ENCODE peak calls at places on chromosomes 12 and 14, in five cellular contexts. Z is lower lobe of right lung, I is GM23338, Y is A549, X is mesendoderm. G is an unnamed sample.

GRCh38 chr12:31796270-31796951 is 67.6 kb upstream of the AMN1 start:
- DNase-seq in Z (no peak), I (peak), X (peak), Y (no peak), G (no peak)

GRCh38 chr12:127125607-127126259 is 1141.2 kb upstream of the TMEM132C start:
- DNase-seq in I (no peak), X (peak), Z (no peak), Y (peak), G (no peak)

GRCh38 chr14:94374749-94375148 is 13.7 kb downstream of the SERPINA1 start:
- DNase-seq in Z (no peak), X (no peak), I (no peak), Y (no peak), G (no peak)

GRCh38 chr12:113477171-113477841 is 5.6 kb upstream of the LHX5 start:
- DNase-seq in Z (no peak), X (no peak), Y (no peak), I (peak), G (no peak)

GRCh38 chr14:67285876-67286452 is 44.7 kb downstream of the PALS1 start:
- DNase-seq in I (peak), Y (peak), Z (no peak), X (peak), G (no peak)

GRCh38 chr14:80977103-80977728 is 21.8 kb downstream of the TSHR start:
- DNase-seq in I (peak), Z (no peak), X (peak), Y (no peak), G (no peak)

GRCh38 chr12:76037130-76038105 is 5.8 kb upstream of the PHLDA1 start:
- DNase-seq in Z (no peak), X (peak), I (peak), Y (peak), G (peak)

GRCh38 chr14:36773558-36773957 is 111.9 kb downstream of the PAX9 start:
- DNase-seq in Z (no peak), I (no peak), Y (no peak), X (peak), G (no peak)

GRCh38 chr12:79373896-79374499 is 316.8 kb downstream of the PAWR start:
- DNase-seq in X (peak), Z (no peak), Y (peak), I (peak), G (peak)

GRCh38 chr12:96263449-96263902 is 69.3 kb downstream of the ELK3 start:
- DNase-seq in Y (no peak), X (peak), Z (no peak), I (peak), G (no peak)

GRCh38 chr12:47237751-47238211 is 158.0 kb upstream of the AMIGO2 start:
- DNase-seq in Z (no peak), Y (no peak), X (no peak), I (no peak), G (no peak)

GRCh38 chr12:119222222-119222951 is 43.7 kb downstream of the HSPB8 start:
- DNase-seq in Z (no peak), X (no peak), I (no peak), Y (no peak), G (no peak)

GRCh38 chr12:2414810-2415567 is 362.2 kb downstream of the CACNA1C start:
- DNase-seq in Z (no peak), Y (no peak), I (peak), X (no peak), G (no peak)

GRCh38 chr12:12872934-12873275 is 18.5 kb upstream of the GPRC5A start:
- DNase-seq in Z (no peak), Y (no peak), I (no peak), X (no peak), G (no peak)

GRCh38 chr14:79186523-79186922 is 1016.4 kb downstream of the NRXN3 start:
- DNase-seq in Y (no peak), Z (no peak), I (no peak), X (peak), G (no peak)

GRCh38 chr12:81888341-81888740 is 129.2 kb upstream of the PPFIA2 start:
- DNase-seq in I (peak), X (peak), Y (no peak), Z (no peak), G (no peak)

GRCh38 chr14:105864116-105864515 is 337.7 kb downstream of the TMEM121 start:
- DNase-seq in Z (no peak), Y (no peak), I (no peak), X (no peak), G (no peak)

GRCh38 chr14:33792387-33793368 is 158.2 kb downstream of the EGLN3 start:
- DNase-seq in Y (peak), I (peak), X (peak), Z (peak), G (peak)

GRCh38 chr14:102732924-102733323 is 44.3 kb upstream of the TRAF3 start:
- DNase-seq in Y (no peak), X (no peak), Z (no peak), I (no peak), G (no peak)

GRCh38 chr14:83372271-83372670 is 1838.6 kb upstream of the SEL1L start:
- DNase-seq in I (no peak), Z (no peak), Y (no peak), X (no peak), G (no peak)

GRCh38 chr12:75725505-75726120 is 214.2 kb upstream of the KRR1 start:
- DNase-seq in Z (no peak), X (peak), Y (peak), I (no peak), G (no peak)

GRCh38 chr12:106096376-106096775 is 42.4 kb downstream of the NUAK1 start:
- DNase-seq in X (no peak), Y (no peak), I (no peak), Z (no peak), G (no peak)

GRCh38 chr14:75202671-75203070 is 26.3 kb upstream of the TMED10 start:
- DNase-seq in I (no peak), Y (no peak), Z (no peak), X (no peak), G (no peak)

GRCh38 chr12:52616680-52617402 is 1.5 kb downstream of the KRT73 start:
- DNase-seq in Z (no peak), I (no peak), Y (no peak), X (no peak), G (no peak)

GRCh38 chr12:3655331-3655900 is 97.5 kb downstream of the CRACR2A start:
- DNase-seq in I (peak), Z (no peak), Y (peak), X (peak), G (peak)

GRCh38 chr14:62819931-62820330 is 225.3 kb downstream of the KCNH5 start:
- DNase-seq in Z (no peak), Y (no peak), X (peak), I (no peak), G (no peak)

GRCh38 chr14:67665886-67666285 is 8.5 kb downstream of the VTI1B start:
- DNase-seq in I (no peak), X (no peak), Y (no peak), Z (no peak), G (no peak)

GRCh38 chr14:51626788-51627187 is 24.9 kb upstream of the FRMD6 start:
- DNase-seq in Y (no peak), I (no peak), Z (no peak), X (no peak), G (no peak)
- H3K27ac ChIP-seq in Y (no peak), I (no peak), Z (no peak), X (no peak), G (no peak)

GRCh38 chr12:94874086-94874985 is 129.2 kb downstream of the NDUFA12 start:
- DNase-seq in Y (no peak), X (no peak), Z (no peak), I (peak), G (no peak)
- H3K4me3 ChIP-seq in Y (peak), X (no peak), Z (peak), I (peak), G (peak)

GRCh38 chr12:101824831-101825230 is 5.9 kb downstream of the GNPTAB start:
- DNase-seq in I (peak), X (peak), Z (no peak), Y (no peak), G (no peak)
- H3K27ac ChIP-seq in I (peak), X (no peak), Z (no peak), Y (no peak), G (no peak)

GRCh38 chr12:8037947-8038346 is 5.4 kb downstream of the FOXJ2 start:
- DNase-seq in Y (no peak), I (peak), X (no peak), Z (no peak), G (no peak)

GRCh38 chr12:8034802-8035201 is 2.3 kb downstream of the FOXJ2 start:
- DNase-seq in Y (no peak), X (peak), I (no peak), Z (no peak), G (no peak)

GRCh38 chr12:8037046-8037663 is 4.6 kb downstream of the FOXJ2 start:
- DNase-seq in X (no peak), Z (no peak), Y (no peak), I (no peak), G (no peak)

GRCh38 chr12:8035440-8036010 is 3.0 kb downstream of the FOXJ2 start:
- DNase-seq in I (no peak), X (peak), Z (no peak), Y (no peak), G (no peak)

DNA sequence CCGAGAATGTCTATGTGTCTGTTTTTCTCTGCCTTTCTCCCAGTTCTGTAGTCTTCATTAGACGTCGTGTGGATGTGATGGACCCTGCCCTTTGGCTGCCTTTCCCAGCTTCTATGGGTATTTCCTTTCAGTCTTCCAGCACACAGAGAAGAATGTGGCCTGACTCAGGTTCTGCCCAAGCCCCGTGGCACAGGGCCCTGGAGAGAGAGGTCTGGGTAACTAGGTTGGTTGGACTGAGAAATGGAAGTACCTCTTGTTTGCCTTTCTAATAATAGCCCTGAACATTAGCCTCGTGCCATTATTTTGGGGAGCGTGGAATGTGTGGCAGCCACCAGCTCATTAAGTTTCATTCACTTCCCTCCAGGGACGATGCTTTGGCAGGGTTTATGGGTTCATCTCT is 3.9 kb downstream of the FOXJ2 start:
- DNase-seq in I (no peak), Y (no peak), Z (no peak), X (no peak), G (no peak)
- H3K4me3 ChIP-seq in I (no peak), Y (no peak), Z (no peak), X (no peak), G (no peak)

GRCh38 chr12:108043750-108044149 is 85.3 kb upstream of the WSCD2 start:
- DNase-seq in X (peak), Z (no peak), Y (no peak), I (peak), G (no peak)
- H3K27ac ChIP-seq in X (no peak), Z (no peak), Y (no peak), I (no peak), G (no peak)

GRCh38 chr12:110901401-110901800 is 19.0 kb downstream of the MYL2 start:
- DNase-seq in Y (no peak), Z (no peak), X (peak), I (no peak), G (no peak)

GRCh38 chr12:110906088-110906487 is 14.3 kb downstream of the MYL2 start:
- DNase-seq in X (no peak), Z (no peak), Y (no peak), I (no peak), G (no peak)

GRCh38 chr12:110906516-110906915 is 13.9 kb downstream of the MYL2 start:
- DNase-seq in Z (no peak), I (no peak), X (no peak), Y (no peak), G (no peak)

GRCh38 chr12:110906985-110907384 is 13.4 kb downstream of the MYL2 start:
- DNase-seq in X (no peak), Y (no peak), Z (no peak), I (no peak), G (no peak)

DNA sequence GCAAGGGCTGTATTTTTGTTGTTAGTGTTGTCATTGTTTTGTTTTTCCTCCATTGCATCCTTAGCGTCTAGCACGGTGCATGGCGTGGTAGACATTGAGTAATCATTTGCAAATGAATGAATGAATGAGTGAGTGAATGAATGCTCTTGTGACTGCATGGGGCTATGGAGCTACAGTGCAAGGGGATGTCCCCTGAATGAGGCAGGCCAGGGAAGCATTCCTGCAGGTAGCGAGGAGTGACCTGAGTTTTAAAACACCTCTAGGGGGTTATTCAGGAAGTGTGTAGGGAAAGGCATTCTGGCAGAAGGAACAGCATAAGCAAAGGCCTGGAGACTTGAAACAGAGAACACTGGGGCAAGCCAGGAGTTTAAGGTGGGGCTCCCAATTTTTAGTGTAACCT is 16.9 kb downstream of the MYL2 start:
- DNase-seq in Y (no peak), I (no peak), X (no peak), Z (no peak), G (no peak)
- H3K4me3 ChIP-seq in Y (no peak), I (no peak), X (no peak), Z (no peak), G (no peak)

DNA sequence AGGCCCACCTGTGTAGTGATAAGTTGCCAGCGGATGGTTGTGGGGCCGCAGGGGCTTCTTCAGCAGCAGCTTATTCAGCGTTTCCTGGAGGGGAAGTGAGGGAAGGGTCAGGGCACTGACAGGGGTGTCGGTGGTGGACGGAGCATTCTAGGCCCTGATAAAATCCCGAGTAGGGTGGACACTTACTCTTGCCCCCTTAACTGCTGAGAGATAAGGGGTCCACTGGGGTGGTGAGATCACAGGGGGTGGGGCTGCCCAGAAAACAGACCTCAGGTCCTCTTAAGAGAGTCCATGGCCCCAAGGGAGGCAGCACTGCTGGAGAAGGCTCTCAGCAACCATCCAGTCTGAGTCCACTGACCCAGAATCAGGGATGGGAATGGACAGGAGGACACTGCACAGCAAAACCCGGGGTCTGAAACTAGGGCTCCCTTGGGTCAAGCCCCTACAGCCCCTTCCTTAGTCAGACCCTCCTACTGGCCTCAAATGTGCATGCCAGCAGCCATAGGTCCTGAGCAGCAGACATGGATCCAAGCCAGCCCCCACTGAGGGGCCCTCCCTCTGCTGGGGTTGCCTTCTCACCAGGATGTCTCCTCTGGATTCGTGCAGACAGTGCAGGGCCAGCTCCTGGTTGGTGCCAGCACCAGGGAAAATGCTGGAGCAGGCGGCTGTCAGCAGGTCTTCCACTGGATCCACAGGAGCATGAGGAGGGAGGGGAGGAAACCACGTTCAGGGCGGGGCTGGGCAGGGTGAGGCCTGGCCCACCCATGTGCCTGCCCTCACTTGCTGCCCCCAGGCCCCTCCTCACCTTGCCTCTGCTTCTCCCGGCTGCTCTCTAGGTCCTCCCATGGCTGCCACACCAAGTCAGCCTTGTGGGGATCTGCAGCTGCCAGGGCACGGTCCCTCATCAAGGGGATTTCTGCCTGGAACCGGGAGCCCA is 12.1 kb upstream of the PNMA1 start:
- DNase-seq in X (no peak), Z (no peak), Y (no peak), I (no peak), G (no peak)
- H3K27ac ChIP-seq in X (no peak), Z (peak), Y (peak), I (no peak), G (no peak)

DNA sequence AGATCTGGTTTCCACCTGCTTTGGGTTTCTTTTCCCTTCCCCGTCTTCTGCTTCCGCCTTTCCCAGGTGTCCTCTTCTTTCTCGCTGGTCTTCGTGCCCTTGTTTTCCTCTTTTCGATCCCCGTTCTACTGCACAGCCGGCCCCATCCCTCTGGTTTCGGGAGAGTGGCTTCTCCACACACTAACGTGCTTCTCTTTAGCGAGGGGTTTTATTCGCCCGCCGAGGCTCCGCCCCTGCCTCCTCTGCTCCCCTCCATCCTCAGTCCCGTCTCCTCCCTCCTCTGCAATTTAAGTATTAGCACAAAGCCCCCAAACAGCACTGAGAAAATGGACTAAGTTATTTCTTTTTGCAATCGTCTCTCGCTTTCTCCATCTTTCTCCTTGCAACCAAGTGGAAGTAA is at the start of gene SLC7A8:
- DNase-seq in I (peak), X (peak), Z (peak), Y (no peak), G (peak)
- H3K4me3 ChIP-seq in I (peak), X (peak), Z (peak), Y (peak), G (peak)

GRCh38 chr14:23442721-23443356 is 7.4 kb upstream of the MYH7 start:
- DNase-seq in Z (no peak), I (peak), Y (no peak), X (no peak), G (no peak)
- H3K27ac ChIP-seq in Z (no peak), I (no peak), Y (no peak), X (no peak), G (peak)

DNA sequence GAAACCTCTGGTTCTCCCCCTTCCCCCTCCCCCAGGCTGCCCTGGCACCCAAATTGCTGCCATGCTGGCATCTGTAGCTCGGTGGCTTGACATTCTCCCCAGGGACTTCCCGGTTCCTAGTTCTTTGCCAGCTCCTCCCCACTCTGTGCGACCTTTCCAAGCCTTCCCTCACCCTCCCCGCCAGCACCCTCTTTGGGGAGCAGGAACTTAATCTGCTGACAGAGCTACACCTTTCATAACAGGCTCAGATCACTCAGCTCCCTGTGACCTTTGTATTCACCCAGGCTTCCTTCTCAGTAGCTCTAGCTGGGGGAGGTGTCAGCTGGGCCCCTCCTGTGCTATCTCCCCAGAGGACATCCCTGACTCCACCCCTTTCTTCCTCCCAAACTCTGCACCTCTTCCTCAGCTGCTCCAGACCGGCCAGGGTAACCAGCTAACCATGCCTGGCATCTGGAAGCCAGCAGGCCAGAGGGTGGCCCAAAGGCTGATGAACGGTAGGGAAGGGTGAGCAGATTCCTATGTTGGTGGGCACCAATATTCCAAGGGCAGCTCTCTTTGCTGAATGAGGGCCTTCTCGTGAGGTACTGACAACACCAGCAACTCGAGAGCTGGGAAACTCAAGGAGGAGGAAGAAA is 1.8 kb upstream of the COX14 start:
- DNase-seq in X (peak), Y (no peak), I (no peak), Z (peak), G (peak)
- H3K4me3 ChIP-seq in X (no peak), Y (peak), I (no peak), Z (peak), G (no peak)

G was measured in WERI-Rb-1.